ENCODE peak calls at places on chromosomes 1 and 21, in seven cellular contexts. I is CD4-positive, alpha-beta T cell; W is endothelial cell of umbilical vein; Z is RWPE2; D is WTC11; O is nephron progenitor cell; S is neural progenitor cell. H is an unnamed sample.

GRCh38 chr1:227734546-227734857 is 600 bp downstream of the JMJD4 start:
- DNase-seq in I (no peak), W (no peak), Z (no peak), D (no peak), O (no peak), S (peak; percentile 22), H (no peak)

GRCh38 chr1:167332503-167332902 is 111.8 kb downstream of the POU2F1 start:
- DNase-seq in I (no peak), W (peak; percentile 21), Z (no peak), D (no peak), O (no peak), S (no peak), H (no peak)

GRCh38 chr1:162992945-162993344 is 76.2 kb upstream of the RGS4 start:
- DNase-seq in I (no peak), W (no peak), Z (no peak), D (no peak), O (no peak), S (no peak), H (no peak)

GRCh38 chr1:21239181-21239580 is 51.1 kb downstream of the ECE1 start:
- DNase-seq in I (no peak), W (no peak), Z (no peak), D (no peak), O (no peak), S (no peak), H (peak; percentile 46)

GRCh38 chr1:214843281-214843680 is 239.3 kb upstream of the KCNK2 start:
- DNase-seq in I (no peak), W (no peak), Z (no peak), D (no peak), O (no peak), S (no peak), H (no peak)

GRCh38 chr1:61142726-61143500 is 60.6 kb downstream of the NFIA start:
- DNase-seq in I (no peak), W (no peak), Z (peak; percentile 61), D (no peak), O (no peak), S (no peak), H (no peak)

GRCh38 chr1:83985048-83985447 is 13.9 kb downstream of the TTLL7 start:
- DNase-seq in I (no peak), W (no peak), Z (no peak), D (no peak), O (no peak), S (no peak), H (no peak)

GRCh38 chr21:44870748-44871495 is 2.6 kb downstream of the PTTG1IP start:
- DNase-seq in I (no peak), W (peak; percentile 57), Z (no peak), D (no peak), O (no peak), S (no peak), H (no peak)

GRCh38 chr1:156241311-156241811 is 623 bp upstream of the BGLAP start:
- DNase-seq in I (no peak), W (no peak), Z (peak; percentile 88), D (no peak), O (no peak), S (no peak), H (no peak)

GRCh38 chr21:25734654-25735220 is at the start of the genes ATP5PF and GABPA:
- DNase-seq in I (peak; percentile 97), W (peak; percentile 98), Z (peak; percentile 98), D (peak; percentile 97), O (peak; percentile 97), S (peak; percentile 98), H (peak; percentile 94)

GRCh38 chr1:168706376-168706995 is 22.5 kb downstream of the DPT start:
- DNase-seq in I (no peak), W (no peak), Z (no peak), D (no peak), O (no peak), S (no peak), H (no peak)

GRCh38 chr1:117590273-117590925 is 15.4 kb upstream of the TENT5C start:
- DNase-seq in I (no peak), W (no peak), Z (no peak), D (no peak), O (no peak), S (no peak), H (no peak)

GRCh38 chr1:226736908-226737818 is 1.9 kb downstream of the ITPKB start:
- DNase-seq in I (peak; percentile 42), W (peak; percentile 50), Z (no peak), D (peak; percentile 59), O (peak; percentile 69), S (peak; percentile 86), H (peak; percentile 59)

GRCh38 chr1:39258146-39258924 is 53.8 kb downstream of the MACF1 start:
- DNase-seq in I (peak; percentile 68), W (peak; percentile 75), Z (no peak), D (peak; percentile 82), O (peak; percentile 76), S (peak; percentile 77), H (peak; percentile 68)

GRCh38 chr1:181482521-181483083 is 715 bp upstream of the CACNA1E start:
- DNase-seq in I (no peak), W (no peak), Z (no peak), D (peak; percentile 76), O (peak; percentile 81), S (peak; percentile 85), H (peak; percentile 82)

GRCh38 chr1:218735436-218735835 is 390.3 kb downstream of the TGFB2 start:
- DNase-seq in I (no peak), W (no peak), Z (no peak), D (no peak), O (no peak), S (no peak), H (no peak)

GRCh38 chr1:27726173-27726793 is 522 bp downstream of the FAM76A start:
- DNase-seq in I (peak; percentile 6), W (peak; percentile 60), Z (peak; percentile 58), D (peak; percentile 61), O (peak; percentile 66), S (peak; percentile 86), H (peak; percentile 79)

GRCh38 chr1:234186037-234186688 is 187.1 kb upstream of the COA6 start:
- DNase-seq in I (no peak), W (no peak), Z (peak; percentile 80), D (no peak), O (no peak), S (no peak), H (no peak)

GRCh38 chr1:78683079-78683478 is 33.4 kb downstream of the IFI44 start:
- DNase-seq in I (no peak), W (peak; percentile 16), Z (no peak), D (no peak), O (no peak), S (no peak), H (no peak)

GRCh38 chr1:210691039-210691438 is 362.3 kb downstream of the HHAT start:
- DNase-seq in I (no peak), W (no peak), Z (no peak), D (no peak), O (no peak), S (no peak), H (no peak)

GRCh38 chr1:168531605-168532345 is 12.0 kb downstream of the XCL2 start:
- DNase-seq in I (no peak), W (no peak), Z (no peak), D (no peak), O (no peak), S (no peak), H (no peak)

GRCh38 chr1:17200756-17201155 is 4.2 kb upstream of the PADI1 start:
- DNase-seq in I (no peak), W (no peak), Z (no peak), D (peak; percentile 3), O (no peak), S (no peak), H (no peak)

GRCh38 chr1:56502700-56503245 is 76.6 kb downstream of the PLPP3 start:
- DNase-seq in I (no peak), W (peak; percentile 76), Z (no peak), D (no peak), O (no peak), S (no peak), H (no peak)

GRCh38 chr1:232302376-232303049 is 327.4 kb downstream of the SIPA1L2 start:
- DNase-seq in I (no peak), W (no peak), Z (no peak), D (no peak), O (no peak), S (no peak), H (no peak)

GRCh38 chr1:217105432-217105831 is 382.2 kb upstream of the ESRRG start:
- DNase-seq in I (no peak), W (no peak), Z (no peak), D (no peak), O (no peak), S (peak; percentile 28), H (no peak)

GRCh38 chr1:230423261-230423660 is 2.9 kb downstream of the PGBD5 start:
- DNase-seq in I (no peak), W (no peak), Z (no peak), D (no peak), O (no peak), S (no peak), H (no peak)

GRCh38 chr1:33256701-33257387 is 552 bp downstream of the ZNF362 start:
- DNase-seq in I (peak; percentile 45), W (peak; percentile 65), Z (no peak), D (peak; percentile 24), O (peak; percentile 49), S (peak; percentile 61), H (peak; percentile 70)

GRCh38 chr1:61930246-61930645 is 188.0 kb downstream of the PATJ start:
- DNase-seq in I (no peak), W (no peak), Z (no peak), D (no peak), O (no peak), S (no peak), H (no peak)

DNA sequence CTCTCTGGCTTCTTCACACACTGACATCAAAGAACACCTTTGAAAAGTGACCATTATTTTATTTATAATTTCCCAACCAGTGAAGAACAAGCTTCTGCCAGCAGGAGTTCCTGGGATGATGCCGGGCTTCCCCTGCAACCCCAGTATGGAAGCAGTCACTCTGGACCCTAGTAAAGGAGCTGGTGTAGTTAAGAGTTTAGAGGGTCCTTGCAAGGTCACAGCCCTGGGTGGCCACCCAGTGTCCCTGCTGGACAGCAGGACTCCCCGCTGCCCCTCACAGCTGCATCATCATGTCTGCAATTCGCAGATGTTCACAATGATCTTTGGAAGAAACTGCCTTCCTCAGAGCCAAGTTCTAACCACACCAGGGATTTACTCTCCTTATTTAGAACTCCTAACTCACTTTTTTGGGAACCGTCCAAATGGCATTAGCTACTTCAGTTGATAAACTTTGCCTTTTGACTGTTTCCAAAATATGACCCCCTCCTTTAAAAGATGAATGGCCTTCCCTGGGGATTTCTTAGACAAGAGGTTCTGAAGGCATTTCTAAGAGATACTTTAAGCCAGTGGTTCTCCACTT is 90.6 kb downstream of the HIVEP3 start:
- DNase-seq in I (no peak), W (no peak), Z (no peak), D (no peak), O (no peak), S (no peak), H (no peak)
- TF ChIP-seq CTCF in I (no peak), W (no peak), Z (no peak), D (no peak), O (no peak), S (no peak), H (no peak)

GRCh38 chr1:224700915-224701531 is 84.9 kb downstream of the CNIH3 start:
- DNase-seq in I (no peak), W (no peak), Z (no peak), D (peak; percentile 73), O (peak; percentile 30), S (peak; percentile 71), H (peak; percentile 56)
- TF ChIP-seq CTCF in I (no peak), W (peak; percentile 35), Z (no peak), D (peak; percentile 23), O (peak; percentile 29), S (peak; percentile 52), H (peak; percentile 41)

GRCh38 chr1:54224233-54224632 is 24.3 kb downstream of the MRPL37 start:
- DNase-seq in I (no peak), W (no peak), Z (no peak), D (no peak), O (no peak), S (no peak), H (no peak)
- TF ChIP-seq CTCF in I (no peak), W (no peak), Z (no peak), D (no peak), O (no peak), S (no peak), H (no peak)

GRCh38 chr1:12078938-12079861 is 16.1 kb downstream of the TNFRSF8 start:
- DNase-seq in I (peak; percentile 22), W (peak; percentile 37), Z (no peak), D (peak; percentile 76), O (peak; percentile 71), S (peak; percentile 75), H (peak; percentile 72)
- TF ChIP-seq CTCF in I (no peak), W (peak; percentile 72), Z (peak; percentile 52), D (peak; percentile 39), O (peak; percentile 71), S (peak; percentile 78), H (peak; percentile 60)